ENCODE peak calls at places on chromosomes 11 and 22, in ten cellular contexts. One of them, this sample, is unnamed.

GRCh38 chr11:94297967-94298576 is 6.3 kb upstream of the IZUMO1R start:
- DNase-seq in AG10803: no peak
- DNase-seq in RWPE1: no peak
- DNase-seq in iris pigment epithelial cell: no peak
- DNase-seq in ovary: no peak
- DNase-seq in WTC11: no peak
- DNase-seq in Calu3: no peak
- DNase-seq in NCI-H2171 treated with DMSO at 0.1 percent for 48 hours: no peak
- DNase-seq in frontal cortex: no peak
- DNase-seq in naive thymus-derived CD4-positive, alpha-beta T cell: no peak
- DNase-seq in this sample: no peak

GRCh38 chr11:73995247-73995646 is 12.6 kb upstream of the UCP2 start:
- DNase-seq in NCI-H2171 treated with DMSO at 0.1 percent for 48 hours: no peak
- DNase-seq in ovary: no peak
- DNase-seq in iris pigment epithelial cell: no peak
- DNase-seq in frontal cortex: no peak
- DNase-seq in naive thymus-derived CD4-positive, alpha-beta T cell: peak
- DNase-seq in RWPE1: no peak
- DNase-seq in Calu3: no peak
- DNase-seq in AG10803: peak
- DNase-seq in WTC11: no peak
- DNase-seq in this sample: no peak

GRCh38 chr22:30444632-30445437 is 19.3 kb downstream of the MTFP1 start:
- DNase-seq in ovary: no peak
- DNase-seq in frontal cortex: peak
- DNase-seq in naive thymus-derived CD4-positive, alpha-beta T cell: no peak
- DNase-seq in RWPE1: peak
- DNase-seq in AG10803: peak
- DNase-seq in NCI-H2171 treated with DMSO at 0.1 percent for 48 hours: peak
- DNase-seq in iris pigment epithelial cell: peak
- DNase-seq in WTC11: peak
- DNase-seq in Calu3: peak
- DNase-seq in this sample: peak

GRCh38 chr11:63590024-63590788 is 24.0 kb downstream of the PLAAT3 start:
- DNase-seq in NCI-H2171 treated with DMSO at 0.1 percent for 48 hours: no peak
- DNase-seq in RWPE1: no peak
- DNase-seq in iris pigment epithelial cell: no peak
- DNase-seq in frontal cortex: no peak
- DNase-seq in WTC11: no peak
- DNase-seq in Calu3: no peak
- DNase-seq in AG10803: no peak
- DNase-seq in naive thymus-derived CD4-positive, alpha-beta T cell: no peak
- DNase-seq in ovary: no peak
- DNase-seq in this sample: no peak

GRCh38 chr11:26134481-26135355 is 197.2 kb upstream of the ANO3 start:
- DNase-seq in ovary: no peak
- DNase-seq in AG10803: peak
- DNase-seq in frontal cortex: no peak
- DNase-seq in RWPE1: peak
- DNase-seq in WTC11: no peak
- DNase-seq in Calu3: peak
- DNase-seq in naive thymus-derived CD4-positive, alpha-beta T cell: no peak
- DNase-seq in NCI-H2171 treated with DMSO at 0.1 percent for 48 hours: peak
- DNase-seq in iris pigment epithelial cell: peak
- DNase-seq in this sample: no peak

GRCh38 chr22:44460287-44461082 is 37.5 kb downstream of the RTL6 start:
- DNase-seq in RWPE1: no peak
- DNase-seq in iris pigment epithelial cell: no peak
- DNase-seq in AG10803: peak
- DNase-seq in Calu3: no peak
- DNase-seq in NCI-H2171 treated with DMSO at 0.1 percent for 48 hours: no peak
- DNase-seq in ovary: no peak
- DNase-seq in WTC11: no peak
- DNase-seq in naive thymus-derived CD4-positive, alpha-beta T cell: no peak
- DNase-seq in frontal cortex: no peak
- DNase-seq in this sample: no peak

GRCh38 chr11:94027210-94027609 is 6.1 kb downstream of the HEPHL1 start:
- DNase-seq in iris pigment epithelial cell: no peak
- DNase-seq in ovary: no peak
- DNase-seq in AG10803: no peak
- DNase-seq in RWPE1: no peak
- DNase-seq in Calu3: no peak
- DNase-seq in naive thymus-derived CD4-positive, alpha-beta T cell: no peak
- DNase-seq in WTC11: no peak
- DNase-seq in NCI-H2171 treated with DMSO at 0.1 percent for 48 hours: no peak
- DNase-seq in frontal cortex: no peak
- DNase-seq in this sample: no peak

GRCh38 chr11:94830722-94831121 is 62.6 kb downstream of the AMOTL1 start:
- DNase-seq in naive thymus-derived CD4-positive, alpha-beta T cell: no peak
- DNase-seq in ovary: no peak
- DNase-seq in WTC11: no peak
- DNase-seq in RWPE1: no peak
- DNase-seq in NCI-H2171 treated with DMSO at 0.1 percent for 48 hours: no peak
- DNase-seq in Calu3: no peak
- DNase-seq in frontal cortex: no peak
- DNase-seq in AG10803: no peak
- DNase-seq in iris pigment epithelial cell: no peak
- DNase-seq in this sample: no peak

GRCh38 chr11:65555693-65556231 is 2.4 kb downstream of the LTBP3 start:
- DNase-seq in NCI-H2171 treated with DMSO at 0.1 percent for 48 hours: no peak
- DNase-seq in WTC11: no peak
- DNase-seq in iris pigment epithelial cell: peak
- DNase-seq in frontal cortex: no peak
- DNase-seq in RWPE1: peak
- DNase-seq in Calu3: peak
- DNase-seq in naive thymus-derived CD4-positive, alpha-beta T cell: no peak
- DNase-seq in ovary: peak
- DNase-seq in AG10803: peak
- DNase-seq in this sample: no peak

GRCh38 chr11:34960277-34960676 is 43.9 kb downstream of the PDHX start:
- DNase-seq in iris pigment epithelial cell: no peak
- DNase-seq in ovary: no peak
- DNase-seq in frontal cortex: no peak
- DNase-seq in WTC11: no peak
- DNase-seq in AG10803: no peak
- DNase-seq in NCI-H2171 treated with DMSO at 0.1 percent for 48 hours: no peak
- DNase-seq in naive thymus-derived CD4-positive, alpha-beta T cell: no peak
- DNase-seq in Calu3: no peak
- DNase-seq in RWPE1: no peak
- DNase-seq in this sample: no peak

GRCh38 chr22:30575011-30575671 is 676 bp upstream of the GAL3ST1 start:
- DNase-seq in NCI-H2171 treated with DMSO at 0.1 percent for 48 hours: peak
- DNase-seq in AG10803: peak
- DNase-seq in naive thymus-derived CD4-positive, alpha-beta T cell: no peak
- DNase-seq in ovary: peak
- DNase-seq in WTC11: no peak
- DNase-seq in Calu3: no peak
- DNase-seq in iris pigment epithelial cell: no peak
- DNase-seq in frontal cortex: peak
- DNase-seq in RWPE1: no peak
- DNase-seq in this sample: no peak

GRCh38 chr11:36265793-36266628 is 23.2 kb downstream of the COMMD9 start:
- DNase-seq in frontal cortex: peak
- DNase-seq in RWPE1: peak
- DNase-seq in NCI-H2171 treated with DMSO at 0.1 percent for 48 hours: peak
- DNase-seq in iris pigment epithelial cell: peak
- DNase-seq in ovary: peak
- DNase-seq in AG10803: peak
- DNase-seq in Calu3: peak
- DNase-seq in naive thymus-derived CD4-positive, alpha-beta T cell: peak
- DNase-seq in WTC11: peak
- DNase-seq in this sample: peak

GRCh38 chr22:37218771-37219411 is 6.6 kb upstream of the SSTR3 start:
- DNase-seq in NCI-H2171 treated with DMSO at 0.1 percent for 48 hours: peak
- DNase-seq in RWPE1: no peak
- DNase-seq in ovary: no peak
- DNase-seq in WTC11: no peak
- DNase-seq in frontal cortex: no peak
- DNase-seq in iris pigment epithelial cell: no peak
- DNase-seq in naive thymus-derived CD4-positive, alpha-beta T cell: peak
- DNase-seq in Calu3: no peak
- DNase-seq in AG10803: no peak
- DNase-seq in this sample: peak

GRCh38 chr22:26798433-26799065 is 141.2 kb downstream of the MIAT start:
- DNase-seq in Calu3: no peak
- DNase-seq in ovary: no peak
- DNase-seq in AG10803: no peak
- DNase-seq in frontal cortex: no peak
- DNase-seq in iris pigment epithelial cell: no peak
- DNase-seq in NCI-H2171 treated with DMSO at 0.1 percent for 48 hours: no peak
- DNase-seq in RWPE1: no peak
- DNase-seq in naive thymus-derived CD4-positive, alpha-beta T cell: no peak
- DNase-seq in WTC11: peak
- DNase-seq in this sample: no peak

GRCh38 chr11:35654711-35655110 is 7.9 kb upstream of the TRIM44 start:
- DNase-seq in Calu3: no peak
- DNase-seq in AG10803: no peak
- DNase-seq in ovary: no peak
- DNase-seq in RWPE1: no peak
- DNase-seq in NCI-H2171 treated with DMSO at 0.1 percent for 48 hours: no peak
- DNase-seq in WTC11: no peak
- DNase-seq in naive thymus-derived CD4-positive, alpha-beta T cell: no peak
- DNase-seq in frontal cortex: no peak
- DNase-seq in iris pigment epithelial cell: no peak
- DNase-seq in this sample: no peak

GRCh38 chr22:48807155-48807554 is 1020.5 kb downstream of the BRD1 start:
- DNase-seq in frontal cortex: no peak
- DNase-seq in Calu3: no peak
- DNase-seq in RWPE1: no peak
- DNase-seq in naive thymus-derived CD4-positive, alpha-beta T cell: no peak
- DNase-seq in AG10803: no peak
- DNase-seq in WTC11: no peak
- DNase-seq in ovary: no peak
- DNase-seq in NCI-H2171 treated with DMSO at 0.1 percent for 48 hours: no peak
- DNase-seq in iris pigment epithelial cell: no peak
- DNase-seq in this sample: no peak

GRCh38 chr22:24141586-24141985 is 39.7 kb upstream of the SUSD2 start:
- DNase-seq in frontal cortex: no peak
- DNase-seq in Calu3: no peak
- DNase-seq in AG10803: peak
- DNase-seq in WTC11: no peak
- DNase-seq in iris pigment epithelial cell: peak
- DNase-seq in NCI-H2171 treated with DMSO at 0.1 percent for 48 hours: no peak
- DNase-seq in naive thymus-derived CD4-positive, alpha-beta T cell: no peak
- DNase-seq in ovary: no peak
- DNase-seq in RWPE1: peak
- DNase-seq in this sample: peak

GRCh38 chr11:134478611-134479010 is 66.6 kb upstream of the B3GAT1 start:
- DNase-seq in ovary: no peak
- DNase-seq in NCI-H2171 treated with DMSO at 0.1 percent for 48 hours: no peak
- DNase-seq in RWPE1: no peak
- DNase-seq in iris pigment epithelial cell: no peak
- DNase-seq in frontal cortex: no peak
- DNase-seq in naive thymus-derived CD4-positive, alpha-beta T cell: no peak
- DNase-seq in AG10803: no peak
- DNase-seq in WTC11: no peak
- DNase-seq in Calu3: no peak
- DNase-seq in this sample: no peak

GRCh38 chr11:5380740-5381342 is 2.8 kb upstream of the OR51M1 start:
- DNase-seq in Calu3: peak
- DNase-seq in iris pigment epithelial cell: peak
- DNase-seq in AG10803: peak
- DNase-seq in frontal cortex: peak
- DNase-seq in RWPE1: peak
- DNase-seq in naive thymus-derived CD4-positive, alpha-beta T cell: no peak
- DNase-seq in NCI-H2171 treated with DMSO at 0.1 percent for 48 hours: peak
- DNase-seq in WTC11: peak
- DNase-seq in ovary: no peak
- DNase-seq in this sample: no peak

GRCh38 chr11:115623021-115623451 is 118.8 kb upstream of the CADM1 start:
- DNase-seq in NCI-H2171 treated with DMSO at 0.1 percent for 48 hours: no peak
- DNase-seq in frontal cortex: peak
- DNase-seq in AG10803: peak
- DNase-seq in WTC11: no peak
- DNase-seq in RWPE1: peak
- DNase-seq in Calu3: no peak
- DNase-seq in iris pigment epithelial cell: peak
- DNase-seq in naive thymus-derived CD4-positive, alpha-beta T cell: no peak
- DNase-seq in ovary: peak
- DNase-seq in this sample: no peak

GRCh38 chr11:131744847-131745246 is 374.4 kb downstream of the NTM start:
- DNase-seq in RWPE1: no peak
- DNase-seq in Calu3: no peak
- DNase-seq in NCI-H2171 treated with DMSO at 0.1 percent for 48 hours: no peak
- DNase-seq in iris pigment epithelial cell: peak
- DNase-seq in frontal cortex: no peak
- DNase-seq in WTC11: no peak
- DNase-seq in ovary: no peak
- DNase-seq in naive thymus-derived CD4-positive, alpha-beta T cell: no peak
- DNase-seq in AG10803: no peak
- DNase-seq in this sample: no peak

GRCh38 chr11:61472282-61472681 is 36.3 kb upstream of the LRRC10B start:
- DNase-seq in RWPE1: no peak
- DNase-seq in naive thymus-derived CD4-positive, alpha-beta T cell: no peak
- DNase-seq in ovary: no peak
- DNase-seq in frontal cortex: no peak
- DNase-seq in iris pigment epithelial cell: no peak
- DNase-seq in Calu3: no peak
- DNase-seq in AG10803: peak
- DNase-seq in WTC11: no peak
- DNase-seq in NCI-H2171 treated with DMSO at 0.1 percent for 48 hours: no peak
- DNase-seq in this sample: no peak

GRCh38 chr22:39207141-39208012 is 37.4 kb downstream of the PDGFB start:
- DNase-seq in AG10803: peak
- DNase-seq in naive thymus-derived CD4-positive, alpha-beta T cell: no peak
- DNase-seq in Calu3: peak
- DNase-seq in WTC11: no peak
- DNase-seq in NCI-H2171 treated with DMSO at 0.1 percent for 48 hours: no peak
- DNase-seq in RWPE1: peak
- DNase-seq in frontal cortex: no peak
- DNase-seq in iris pigment epithelial cell: peak
- DNase-seq in ovary: no peak
- DNase-seq in this sample: no peak

GRCh38 chr22:22877523-22878210 is 9.9 kb upstream of the IGLL5 start:
- DNase-seq in frontal cortex: no peak
- DNase-seq in Calu3: peak
- DNase-seq in naive thymus-derived CD4-positive, alpha-beta T cell: peak
- DNase-seq in WTC11: peak
- DNase-seq in ovary: peak
- DNase-seq in iris pigment epithelial cell: peak
- DNase-seq in NCI-H2171 treated with DMSO at 0.1 percent for 48 hours: peak
- DNase-seq in AG10803: peak
- DNase-seq in RWPE1: peak
- DNase-seq in this sample: peak

GRCh38 chr11:41121600-41121999 is 337.9 kb downstream of the LRRC4C start:
- DNase-seq in WTC11: no peak
- DNase-seq in NCI-H2171 treated with DMSO at 0.1 percent for 48 hours: no peak
- DNase-seq in Calu3: no peak
- DNase-seq in iris pigment epithelial cell: no peak
- DNase-seq in ovary: no peak
- DNase-seq in RWPE1: no peak
- DNase-seq in AG10803: no peak
- DNase-seq in naive thymus-derived CD4-positive, alpha-beta T cell: no peak
- DNase-seq in frontal cortex: no peak
- DNase-seq in this sample: no peak

GRCh38 chr22:49368221-49368975 is 459.3 kb downstream of the BRD1 start:
- DNase-seq in naive thymus-derived CD4-positive, alpha-beta T cell: no peak
- DNase-seq in RWPE1: no peak
- DNase-seq in frontal cortex: no peak
- DNase-seq in Calu3: no peak
- DNase-seq in NCI-H2171 treated with DMSO at 0.1 percent for 48 hours: no peak
- DNase-seq in AG10803: no peak
- DNase-seq in WTC11: peak
- DNase-seq in ovary: no peak
- DNase-seq in iris pigment epithelial cell: no peak
- DNase-seq in this sample: no peak

GRCh38 chr11:27912916-27913315 is 195.0 kb downstream of the KIF18A start:
- DNase-seq in AG10803: no peak
- DNase-seq in NCI-H2171 treated with DMSO at 0.1 percent for 48 hours: no peak
- DNase-seq in Calu3: no peak
- DNase-seq in WTC11: no peak
- DNase-seq in ovary: no peak
- DNase-seq in naive thymus-derived CD4-positive, alpha-beta T cell: no peak
- DNase-seq in frontal cortex: no peak
- DNase-seq in RWPE1: no peak
- DNase-seq in iris pigment epithelial cell: peak
- DNase-seq in this sample: no peak

GRCh38 chr11:42766191-42766590 is 545.6 kb upstream of the API5 start:
- DNase-seq in NCI-H2171 treated with DMSO at 0.1 percent for 48 hours: no peak
- DNase-seq in AG10803: no peak
- DNase-seq in ovary: no peak
- DNase-seq in frontal cortex: no peak
- DNase-seq in WTC11: no peak
- DNase-seq in Calu3: no peak
- DNase-seq in iris pigment epithelial cell: no peak
- DNase-seq in naive thymus-derived CD4-positive, alpha-beta T cell: no peak
- DNase-seq in RWPE1: no peak
- DNase-seq in this sample: no peak